ENCODE peak calls at places on chromosome 1, in seven cellular contexts. J, Y, B, X, Q, T and N are unnamed samples.

GRCh38 chr1:205920159-205920558 is 23.1 kb downstream of the SLC26A9 start:
- DNase-seq in J (peak; percentile 34), Q (no peak), Y (peak; percentile 59), B (no peak), T (no peak), X (peak; percentile 70), N (peak; percentile 61)

GRCh38 chr1:28642056-28642846 is 616 bp downstream of the TAF12 start:
- DNase-seq in X (peak; percentile 8), Y (no peak), T (no peak), Q (no peak), B (no peak), J (no peak), N (no peak)

GRCh38 chr1:30413606-30414005 is 309.8 kb downstream of the MATN1 start:
- DNase-seq in Q (no peak), X (no peak), B (no peak), J (no peak), T (no peak), Y (no peak), N (no peak)

GRCh38 chr1:247373721-247374141 is 42.1 kb upstream of the ZNF496 start:
- DNase-seq in Y (peak; percentile 60), T (peak; percentile 63), X (peak; percentile 14), B (peak; percentile 68), Q (peak; percentile 64), J (no peak), N (peak; percentile 41)

GRCh38 chr1:17207966-17208418 is 3.1 kb downstream of the PADI1 start:
- DNase-seq in T (no peak), Y (no peak), B (no peak), J (no peak), X (peak; percentile 70), Q (no peak), N (no peak)

GRCh38 chr1:74193908-74194307 is 4.1 kb downstream of the LRRIQ3 start:
- DNase-seq in T (no peak), Y (no peak), Q (no peak), X (peak; percentile 62), B (no peak), J (no peak), N (no peak)

GRCh38 chr1:225762002-225762441 is 15.6 kb upstream of the SRP9 start:
- DNase-seq in X (peak; percentile 86), Y (no peak), T (no peak), Q (peak; percentile 32), B (no peak), J (no peak), N (no peak)

GRCh38 chr1:248828845-248829244 is 3.1 kb upstream of the SH3BP5L start:
- DNase-seq in B (no peak), J (no peak), X (peak; percentile 78), T (no peak), Q (peak; percentile 56), Y (no peak), N (no peak)

GRCh38 chr1:101181930-101182329 is 54.9 kb upstream of the S1PR1 start:
- DNase-seq in J (no peak), Y (no peak), Q (no peak), T (no peak), X (peak; percentile 43), B (no peak), N (no peak)

GRCh38 chr1:183559061-183559460 is 31.2 kb downstream of the NCF2 start:
- DNase-seq in Y (no peak), B (no peak), X (no peak), J (no peak), Q (no peak), T (no peak), N (no peak)

GRCh38 chr1:158996998-158997397 is 12.7 kb upstream of the IFI16 start:
- DNase-seq in B (no peak), T (no peak), Q (no peak), Y (no peak), J (no peak), X (no peak), N (no peak)

GRCh38 chr1:173508541-173508940 is 31.4 kb downstream of the PRDX6 start:
- DNase-seq in Y (no peak), X (peak; percentile 31), Q (no peak), T (no peak), J (no peak), B (no peak), N (no peak)

GRCh38 chr1:178094752-178095645 is 1.1 kb downstream of the RASAL2 start:
- DNase-seq in Q (no peak), B (no peak), X (peak; percentile 87), T (no peak), J (no peak), Y (no peak), N (no peak)

GRCh38 chr1:184158911-184159701 is 107.6 kb downstream of the TSEN15 start:
- DNase-seq in Q (no peak), T (no peak), Y (no peak), J (no peak), X (no peak), B (no peak), N (no peak)

GRCh38 chr1:24568475-24568874 is 12.6 kb downstream of the NCMAP start:
- DNase-seq in Y (no peak), J (no peak), B (no peak), X (no peak), T (no peak), Q (no peak), N (no peak)
- H3K27ac ChIP-seq in Y (no peak overlapping the region), J (no peak overlapping the region), B (no peak overlapping the region), X (no peak overlapping the region), T (no peak overlapping the region), Q (peak overlapping the region; percentile 89), N (no peak overlapping the region)

DNA sequence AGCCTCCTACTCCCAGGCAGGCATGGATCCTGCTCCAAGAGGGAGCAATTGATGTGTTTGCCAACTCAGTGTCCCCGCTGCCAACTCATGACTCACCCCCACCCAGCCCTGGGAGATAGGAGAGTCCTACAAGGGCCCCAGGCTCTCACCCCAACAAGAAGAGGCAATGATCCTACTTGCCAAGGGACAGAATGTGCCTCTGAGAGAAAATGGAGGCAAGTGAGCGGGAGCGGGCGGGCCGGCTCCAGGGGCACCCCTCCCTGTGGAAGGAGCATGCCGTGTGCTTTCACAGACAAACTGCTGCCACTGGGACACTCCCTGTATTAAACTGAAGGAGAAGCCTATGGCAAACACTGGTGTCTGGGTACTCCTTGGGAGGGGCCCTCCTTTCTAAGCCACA is 16.7 kb downstream of the PKP1 start:
- DNase-seq in B (peak; percentile 75), J (no peak), T (no peak), X (peak; percentile 54), Q (no peak), Y (peak; percentile 51), N (peak; percentile 37)
- H3K27ac ChIP-seq in B (no peak overlapping the region), J (no peak overlapping the region), T (no peak overlapping the region), X (no peak overlapping the region), Q (peak overlapping the region; percentile 0), Y (no peak overlapping the region), N (no peak overlapping the region)

GRCh38 chr1:235073968-235074334 is 54.7 kb downstream of the TOMM20 start:
- DNase-seq in X (no peak), B (peak; percentile 67), Y (no peak), T (no peak), J (no peak), Q (peak; percentile 58), N (no peak)

GRCh38 chr1:235070819-235071218 is 57.8 kb downstream of the TOMM20 start:
- DNase-seq in X (no peak), T (no peak), Y (no peak), J (no peak), B (no peak), Q (no peak), N (no peak)

GRCh38 chr1:235069577-235070563 is 58.8 kb downstream of the TOMM20 start:
- DNase-seq in B (peak; percentile 81), T (no peak), X (peak; percentile 97), Y (peak; percentile 74), Q (peak; percentile 42), J (peak; percentile 84), N (peak; percentile 55)

GRCh38 chr1:235073331-235073967 is 55.2 kb downstream of the TOMM20 start:
- DNase-seq in J (no peak), X (peak; percentile 31), Q (peak; percentile 57), T (no peak), Y (peak; percentile 60), B (peak; percentile 81), N (peak; percentile 57)

GRCh38 chr1:235072096-235072495 is 56.5 kb downstream of the TOMM20 start:
- DNase-seq in B (peak; percentile 46), J (no peak), Y (no peak), X (no peak), T (no peak), Q (no peak), N (no peak)
- H3K27ac ChIP-seq in B (no peak overlapping the region), J (no peak overlapping the region), Y (peak overlapping the region; percentile 93), X (no peak overlapping the region), T (no peak overlapping the region), Q (peak overlapping the region; percentile 99), N (peak overlapping the region; percentile 94)

GRCh38 chr1:64745181-64745985 is 508 bp downstream of the RAVER2 start:
- DNase-seq in B (peak; percentile 60), J (no peak), X (peak; percentile 10), Q (peak; percentile 58), Y (no peak), T (no peak), N (peak; percentile 16)

GRCh38 chr1:64744492-64745180 is at the start of gene RAVER2:
- DNase-seq in Q (peak; percentile 91), Y (peak; percentile 80), B (peak; percentile 88), X (peak; percentile 77), J (peak; percentile 16), T (no peak), N (peak; percentile 80)

GRCh38 chr1:64748222-64748621 is 3.3 kb downstream of the RAVER2 start:
- DNase-seq in B (no peak), Y (no peak), J (no peak), X (no peak), T (no peak), Q (no peak), N (no peak)

GRCh38 chr1:64745986-64746940 is 1.4 kb downstream of the RAVER2 start:
- DNase-seq in X (peak; percentile 53), T (no peak), Q (no peak), B (no peak), J (no peak), Y (no peak), N (peak; percentile 20)

DNA sequence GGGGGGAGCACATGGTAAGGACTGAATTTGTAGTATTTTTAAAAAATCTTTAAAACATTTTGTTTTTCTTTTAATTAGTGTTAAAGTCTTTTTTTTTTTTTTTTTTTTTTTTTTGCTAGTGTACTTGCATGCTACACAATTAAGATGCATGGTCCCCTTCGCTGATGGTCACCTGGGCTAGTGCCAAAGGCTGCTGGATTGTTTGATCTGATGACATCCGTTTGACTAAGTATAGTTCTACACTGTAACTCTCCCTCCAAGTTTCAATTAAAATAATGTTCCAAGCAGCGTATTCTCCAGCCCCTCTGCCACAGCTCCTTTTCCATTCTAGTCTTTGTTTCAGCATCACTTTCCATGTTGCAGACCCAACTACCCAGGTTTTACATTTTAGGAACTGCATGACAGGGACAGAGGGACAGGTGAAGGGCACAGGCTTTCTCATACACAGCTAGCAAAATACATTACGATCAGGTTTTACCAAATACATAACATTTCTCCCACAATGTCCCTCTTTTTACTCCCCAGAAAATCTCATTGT is 852 bp upstream of the RAVER2 start:
- DNase-seq in X (no peak), Q (no peak), B (no peak), Y (no peak), J (no peak), T (no peak), N (no peak)
- H3K27ac ChIP-seq in X (no peak overlapping the region), Q (peak overlapping the region; percentile 88), B (peak overlapping the region; percentile 84), Y (peak overlapping the region; percentile 74), J (peak overlapping the region; percentile 86), T (no peak overlapping the region), N (peak overlapping the region; percentile 89)